ENCODE peak calls at places on chromosomes 12 and 14, in seven cellular contexts. V is adrenal gland, E is IMR-90, U is prostate gland, L is HepG2, B is heart left ventricle, X is uterus. T is an unnamed sample.

GRCh38 chr12:19624401-19624930 is 185.2 kb downstream of the AEBP2 start:
- DNase-seq in V (no peak), E (no peak), U (no peak), L (no peak), B (no peak), X (no peak), T (no peak)

GRCh38 chr14:105879867-105880561 is 353.6 kb downstream of the TMEM121 start:
- DNase-seq in V (peak), E (no peak), U (no peak), L (no peak), B (no peak), X (peak), T (peak)

GRCh38 chr14:49505026-49505766 is 81.0 kb downstream of the RPS29 start:
- DNase-seq in V (no peak), E (peak), U (no peak), L (no peak), B (no peak), X (no peak), T (no peak)

GRCh38 chr14:61749867-61750266 is 12.4 kb upstream of the SNAPC1 start:
- DNase-seq in V (no peak), E (no peak), U (no peak), L (peak), B (no peak), X (no peak), T (no peak)

GRCh38 chr14:79947440-79947839 is 263.9 kb downstream of the DIO2 start:
- DNase-seq in V (no peak), E (no peak), U (no peak), L (no peak), B (no peak), X (no peak), T (no peak)

GRCh38 chr12:18895946-18896345 is 158.0 kb downstream of the CAPZA3 start:
- DNase-seq in V (no peak), E (no peak), U (no peak), L (no peak), B (peak), X (no peak), T (no peak)

GRCh38 chr12:132761032-132761910 is at the start of gene ANKLE2:
- DNase-seq in V (peak), E (peak), U (no peak), L (peak), B (peak), X (no peak), T (peak)

GRCh38 chr14:91164676-91165075 is 50.8 kb downstream of the DGLUCY start:
- DNase-seq in V (peak), E (no peak), U (peak), L (no peak), B (peak), X (no peak), T (no peak)

GRCh38 chr12:50598321-50598862 is 93.6 kb downstream of the DIP2B start:
- DNase-seq in V (peak), E (peak), U (no peak), L (no peak), B (no peak), X (no peak), T (no peak)

GRCh38 chr12:54285150-54286041 is 4.9 kb downstream of the HNRNPA1 start:
- DNase-seq in V (no peak), E (no peak), U (no peak), L (no peak), B (no peak), X (no peak), T (no peak)
- TF ChIP-seq POLR2A in V (no peak), E (no peak), U (no peak), L (no peak), B (no peak), X (no peak), T (no peak)

DNA sequence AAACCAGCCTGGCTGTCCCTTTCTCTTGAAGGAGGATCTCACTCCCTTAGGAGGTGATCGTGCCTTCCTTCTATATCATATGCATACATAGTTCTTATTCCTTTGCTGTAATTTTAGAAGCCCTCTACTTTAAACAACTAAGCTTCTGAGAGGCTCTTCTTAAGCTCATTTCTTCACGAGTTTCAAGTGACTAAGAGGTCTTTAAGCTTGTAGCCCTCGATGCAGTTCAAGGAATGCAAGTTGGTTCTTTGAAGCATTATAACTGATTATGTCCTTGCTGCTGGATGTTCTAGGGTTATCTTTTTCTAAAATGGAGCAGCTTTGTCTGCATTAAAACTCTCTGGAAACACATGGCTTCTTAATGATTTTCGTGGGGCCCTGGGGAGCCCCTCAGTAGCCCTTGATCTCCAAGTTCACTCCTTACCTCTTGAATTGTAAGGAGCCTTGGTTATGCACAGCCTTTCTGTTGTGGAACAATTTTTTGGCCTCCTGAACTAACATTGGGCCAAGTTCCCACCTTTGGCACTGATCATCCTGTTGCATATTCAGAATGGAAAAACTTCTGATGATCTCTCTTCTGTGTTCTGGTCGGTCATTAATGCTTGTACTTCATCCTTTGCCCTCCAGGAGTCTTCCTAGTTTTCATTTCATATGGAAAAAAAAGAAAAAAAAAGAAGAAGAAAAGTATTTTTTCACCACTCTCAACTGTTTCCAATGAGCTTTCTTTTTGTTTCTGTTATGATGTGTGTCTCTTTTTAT is 12.6 kb downstream of the RASSF8 start:
- DNase-seq in V (no peak), E (no peak), U (no peak), L (no peak), B (no peak), X (no peak), T (no peak)
- TF ChIP-seq CTCF in V (peak), E (peak), U (peak), L (no peak), B (no peak), X (no peak), T (no peak)

GRCh38 chr14:23352506-23353432 is at the start of gene SLC22A17:
- DNase-seq in V (peak), E (peak), U (peak), L (peak), B (peak), X (peak), T (peak)
- TF ChIP-seq POLR2A in V (peak), E (peak), U (peak), L (no peak), B (peak), X (peak), T (no peak)

GRCh38 chr14:22265319-22266140 is 323.5 kb downstream of the DAD1 start:
- DNase-seq in V (peak), E (peak), U (no peak), L (no peak), B (no peak), X (no peak), T (no peak)
- TF ChIP-seq CTCF in V (no peak), E (peak), U (no peak), L (no peak), B (no peak), X (no peak), T (no peak)

GRCh38 chr14:31527087-31527486 is 34.1 kb upstream of the NUBPL start:
- DNase-seq in V (no peak), E (no peak), U (no peak), L (no peak), B (no peak), X (no peak), T (no peak)
- TF ChIP-seq POLR2A in V (no peak), E (no peak), U (no peak), L (no peak), B (no peak), X (no peak), T (no peak)

DNA sequence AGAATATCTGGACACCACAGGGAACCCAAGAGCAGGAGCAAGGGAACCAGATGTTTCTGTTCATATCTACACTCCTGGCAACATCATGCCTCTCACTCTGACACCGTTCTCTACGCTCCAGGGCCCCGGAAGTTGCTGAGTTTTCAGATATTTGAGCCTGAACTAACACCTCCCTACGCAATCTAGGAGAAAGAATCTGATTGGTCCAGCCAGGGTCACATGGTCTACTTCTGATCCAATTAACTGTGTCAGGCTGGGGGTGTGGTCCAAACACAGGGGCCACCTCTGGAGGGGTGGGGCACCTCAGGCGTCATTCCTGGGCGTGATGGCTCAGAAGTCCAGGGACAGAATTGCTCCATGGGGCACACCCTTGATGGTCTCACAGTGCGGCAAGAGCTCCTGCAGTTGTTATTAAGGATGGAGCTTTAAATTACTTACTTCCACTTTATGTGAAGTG is 165.5 kb downstream of the PTPN11 start:
- DNase-seq in V (no peak), E (no peak), U (no peak), L (peak), B (no peak), X (no peak), T (no peak)
- TF ChIP-seq CTCF in V (no peak), E (no peak), U (no peak), L (no peak), B (no peak), X (no peak), T (no peak)

GRCh38 chr12:54199034-54199433 is 10.2 kb upstream of the SMUG1 start:
- DNase-seq in V (no peak), E (no peak), U (no peak), L (no peak), B (no peak), X (no peak), T (no peak)

GRCh38 chr12:54195080-54195479 is 6.3 kb upstream of the SMUG1 start:
- DNase-seq in V (no peak), E (no peak), U (no peak), L (no peak), B (no peak), X (no peak), T (no peak)

GRCh38 chr12:54196396-54196795 is 7.6 kb upstream of the SMUG1 start:
- DNase-seq in V (no peak), E (no peak), U (no peak), L (no peak), B (no peak), X (no peak), T (no peak)

GRCh38 chr12:54195736-54196347 is 7.1 kb upstream of the SMUG1 start:
- DNase-seq in V (peak), E (peak), U (no peak), L (no peak), B (no peak), X (no peak), T (no peak)

GRCh38 chr12:54197037-54197909 is 8.5 kb upstream of the SMUG1 start:
- DNase-seq in V (no peak), E (peak), U (no peak), L (no peak), B (no peak), X (no peak), T (no peak)
- TF ChIP-seq POLR2A in V (no peak), E (no peak), U (no peak), L (no peak), B (no peak), X (no peak), T (no peak)